ENCODE peak calls at places on chromosomes 2 and 18, in six cellular contexts. O, V, L, M, A and Y are unnamed samples.

GRCh38 chr2:37982147-37982582 is 57.1 kb downstream of the RMDN2 start:
- DNase-seq in O (peak), V (peak), L (peak), M (peak), A (peak), Y (peak)

GRCh38 chr2:173982918-173983317 is 17.7 kb upstream of the SP3 start:
- DNase-seq in O (no peak), V (peak), L (no peak), M (no peak), A (no peak), Y (peak)

GRCh38 chr2:3628800-3629199 is 29.2 kb upstream of the ALLC start:
- DNase-seq in O (no peak), V (no peak), L (no peak), M (no peak), A (no peak), Y (peak)

GRCh38 chr2:38765149-38765548 is 12.9 kb upstream of the GEMIN6 start:
- DNase-seq in O (no peak), V (peak), L (no peak), M (no peak), A (no peak), Y (peak)

GRCh38 chr18:48477353-48477752 is 61.5 kb upstream of the CTIF start:
- DNase-seq in O (peak), V (no peak), L (no peak), M (no peak), A (no peak), Y (no peak)

GRCh38 chr18:58861853-58862252 is 2.8 kb upstream of the ZNF532 start:
- DNase-seq in O (no peak), V (no peak), L (no peak), M (no peak), A (no peak), Y (no peak)

GRCh38 chr2:186950694-186951093 is 101.7 kb upstream of the ZSWIM2 start:
- DNase-seq in O (no peak), V (peak), L (no peak), M (no peak), A (no peak), Y (no peak)

GRCh38 chr18:33113421-33113820 is 327.1 kb downstream of the CCDC178 start:
- DNase-seq in O (no peak), V (no peak), L (no peak), M (no peak), A (no peak), Y (no peak)

GRCh38 chr2:187169108-187169713 is 278.8 kb downstream of the CALCRL start:
- DNase-seq in O (no peak), V (no peak), L (no peak), M (no peak), A (no peak), Y (peak)

GRCh38 chr2:231926180-231926741 is at the start of gene NPPC:
- DNase-seq in O (no peak), V (peak), L (peak), M (no peak), A (no peak), Y (peak)

GRCh38 chr2:71882236-71882946 is 265.3 kb downstream of the CYP26B1 start:
- DNase-seq in O (no peak), V (no peak), L (no peak), M (no peak), A (no peak), Y (no peak)

GRCh38 chr2:152884088-152884487 is 165.7 kb downstream of the ARL6IP6 start:
- DNase-seq in O (no peak), V (no peak), L (no peak), M (no peak), A (no peak), Y (no peak)

GRCh38 chr2:106085441-106085911 is 108.6 kb downstream of the UXS1 start:
- DNase-seq in O (no peak), V (peak), L (peak), M (peak), A (peak), Y (peak)

GRCh38 chr2:68282814-68283812 is 30.8 kb upstream of the PPP3R1 start:
- DNase-seq in O (no peak), V (peak), L (no peak), M (no peak), A (no peak), Y (peak)

GRCh38 chr2:128444044-128444771 is 125.5 kb upstream of the HS6ST1 start:
- DNase-seq in O (no peak), V (no peak), L (no peak), M (no peak), A (no peak), Y (no peak)

GRCh38 chr18:57781128-57781463 is 22.0 kb downstream of the ATP8B1 start:
- DNase-seq in O (no peak), V (no peak), L (no peak), M (no peak), A (no peak), Y (no peak)
- H3K4me3 ChIP-seq in O (peak), V (no peak), L (no peak), M (no peak), A (no peak), Y (no peak)

GRCh38 chr2:238845583-238846480 is 2.1 kb upstream of the TWIST2 start:
- DNase-seq in O (no peak), V (no peak), L (no peak), M (no peak), A (no peak), Y (no peak)
- H3K4me3 ChIP-seq in O (no peak), V (no peak), L (no peak), M (no peak), A (peak), Y (peak)

DNA sequence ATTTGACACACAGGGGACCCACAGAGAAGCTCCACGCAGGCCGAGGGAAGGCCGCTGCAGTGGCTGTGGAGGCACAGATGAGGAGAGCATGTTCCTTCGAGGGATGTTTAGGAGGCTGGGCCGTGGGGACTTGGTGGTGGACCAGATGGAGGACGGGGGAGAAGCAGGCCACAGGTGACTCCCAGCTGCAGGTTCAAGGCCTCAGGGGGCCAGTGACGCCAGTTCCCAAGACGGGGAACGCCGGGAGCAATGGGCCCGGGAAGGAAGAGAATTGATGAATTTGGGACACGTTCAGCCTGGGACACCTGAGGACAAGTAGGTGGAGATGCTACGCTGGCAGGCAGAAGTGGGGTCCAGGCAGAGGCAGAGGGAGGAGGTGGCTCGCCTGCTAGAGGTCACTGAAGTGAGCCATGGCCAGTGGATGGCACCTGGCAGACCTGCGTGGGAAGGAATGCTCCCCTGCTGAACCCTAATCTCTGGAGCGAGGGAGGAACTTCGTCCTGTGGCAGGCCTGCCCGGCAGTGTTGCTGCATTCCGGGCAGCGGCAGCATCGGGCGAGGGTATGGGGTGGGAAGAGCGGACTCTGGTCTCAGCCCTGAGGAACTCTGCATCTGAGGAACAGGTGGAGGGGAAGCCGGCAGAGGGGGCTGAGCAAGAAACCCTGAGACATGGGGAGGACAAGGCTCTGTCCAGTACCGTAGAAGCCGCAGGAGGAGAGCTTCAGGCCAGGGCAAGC is 25.2 kb upstream of the HPCAL1 start:
- DNase-seq in O (no peak), V (no peak), L (no peak), M (no peak), A (no peak), Y (no peak)
- H3K4me3 ChIP-seq in O (no peak), V (no peak), L (no peak), M (no peak), A (no peak), Y (no peak)

GRCh38 chr2:96554293-96555145 is 18.0 kb downstream of the ARID5A start:
- DNase-seq in O (peak), V (peak), L (peak), M (no peak), A (no peak), Y (peak)
- H3K4me3 ChIP-seq in O (no peak), V (no peak), L (peak), M (no peak), A (no peak), Y (no peak)